ENCODE peak calls at places on chromosomes 4 and X, in ten cellular contexts. R, V, H, C, T, J, L, Y, I and S are unnamed samples.

GRCh38 chrX:22060451-22060940 is 28.4 kb downstream of the PHEX start:
- DNase-seq in R (no peak), V (no peak), H (no peak), C (peak; percentile 72), T (no peak), J (peak; percentile 30), L (peak; percentile 48), Y (no peak), I (peak; percentile 66), S (no peak)

GRCh38 chrX:9316096-9316495 is 148.8 kb upstream of the TBL1X start:
- DNase-seq in R (no peak), V (no peak), H (no peak), C (no peak), T (no peak), J (no peak), L (no peak), Y (no peak), I (no peak), S (no peak)

GRCh38 chr4:121796283-121796682 is 4.8 kb upstream of the EXOSC9 start:
- DNase-seq in R (no peak), V (no peak), H (no peak), C (no peak), T (no peak), J (no peak), L (no peak), Y (no peak), I (no peak), S (no peak)

GRCh38 chrX:56995271-56995994 is at the start of gene SPIN3:
- DNase-seq in R (peak; percentile 52), V (peak; percentile 83), H (peak; percentile 48), C (peak; percentile 86), T (peak; percentile 79), J (peak; percentile 75), L (peak; percentile 72), Y (peak; percentile 86), I (peak; percentile 69), S (peak; percentile 41)

GRCh38 chrX:71224969-71225368 is 1.9 kb downstream of the GJB1 start:
- DNase-seq in R (no peak), V (no peak), H (no peak), C (no peak), T (no peak), J (no peak), L (no peak), Y (no peak), I (peak; percentile 15), S (no peak)

GRCh38 chr4:28788929-28789490 is 1928.4 kb downstream of the STIM2 start:
- DNase-seq in R (no peak), V (no peak), H (no peak), C (peak; percentile 7), T (no peak), J (no peak), L (no peak), Y (no peak), I (no peak), S (no peak)

GRCh38 chrX:153972368-153973126 is at the start of gene TMEM187:
- DNase-seq in R (peak; percentile 73), V (peak; percentile 91), H (peak; percentile 88), C (peak; percentile 88), T (peak; percentile 73), J (peak; percentile 93), L (peak; percentile 87), Y (peak; percentile 94), I (peak; percentile 73), S (peak; percentile 82)

GRCh38 chrX:19852014-19853005 is 35.1 kb downstream of the SH3KBP1 start:
- DNase-seq in R (no peak), V (peak; percentile 60), H (no peak), C (peak; percentile 70), T (no peak), J (peak; percentile 68), L (peak; percentile 79), Y (no peak), I (peak; percentile 31), S (no peak)

GRCh38 chr4:144304025-144304424 is 163.5 kb upstream of the GYPA start:
- DNase-seq in R (no peak), V (no peak), H (no peak), C (no peak), T (no peak), J (no peak), L (no peak), Y (no peak), I (no peak), S (no peak)

GRCh38 chr4:110742148-110742547 is 119.3 kb upstream of the PITX2 start:
- DNase-seq in R (no peak), V (no peak), H (no peak), C (peak; percentile 65), T (no peak), J (peak; percentile 40), L (no peak), Y (no peak), I (no peak), S (no peak)

GRCh38 chr4:184450045-184450444 is 24.3 kb downstream of the IRF2 start:
- DNase-seq in R (peak; percentile 25), V (no peak), H (no peak), C (peak; percentile 27), T (no peak), J (peak; percentile 68), L (peak; percentile 66), Y (no peak), I (peak; percentile 55), S (no peak)

GRCh38 chr4:177033632-177034031 is 240.9 kb upstream of the VEGFC start:
- DNase-seq in R (no peak), V (no peak), H (no peak), C (no peak), T (no peak), J (no peak), L (no peak), Y (no peak), I (no peak), S (no peak)

GRCh38 chrX:18616688-18617087 is 55.2 kb downstream of the RS1 start:
- DNase-seq in R (no peak), V (no peak), H (no peak), C (no peak), T (no peak), J (no peak), L (no peak), Y (no peak), I (no peak), S (no peak)

GRCh38 chr4:70008771-70009170 is 13.0 kb downstream of the STATH start:
- DNase-seq in R (no peak), V (no peak), H (no peak), C (no peak), T (no peak), J (no peak), L (no peak), Y (no peak), I (no peak), S (no peak)

GRCh38 chr4:150849016-150849415 is 166.1 kb downstream of the LRBA start:
- DNase-seq in R (no peak), V (no peak), H (no peak), C (peak; percentile 55), T (no peak), J (peak; percentile 39), L (no peak), Y (no peak), I (no peak), S (no peak)

GRCh38 chr4:110020139-110020538 is 107.5 kb downstream of the EGF start:
- DNase-seq in R (peak; percentile 15), V (no peak), H (no peak), C (no peak), T (no peak), J (no peak), L (peak; percentile 33), Y (no peak), I (peak; percentile 48), S (no peak)

GRCh38 chr4:82851902-82852750 is 38.8 kb downstream of the SEC31A start:
- DNase-seq in R (peak; percentile 13), V (no peak), H (no peak), C (peak; percentile 23), T (no peak), J (peak; percentile 67), L (peak; percentile 61), Y (no peak), I (peak; percentile 55), S (no peak)

GRCh38 chr4:57110635-57111546 is 706 bp upstream of the IGFBP7 start:
- DNase-seq in R (no peak), V (peak; percentile 69), H (no peak), C (peak; percentile 71), T (peak; percentile 29), J (peak; percentile 65), L (peak; percentile 78), Y (no peak), I (peak; percentile 79), S (no peak)

GRCh38 chr4:186851291-186852077 is 127.8 kb upstream of the FAT1 start:
- DNase-seq in R (no peak), V (no peak), H (no peak), C (no peak), T (no peak), J (no peak), L (no peak), Y (no peak), I (no peak), S (no peak)

GRCh38 chr4:3500111-3500510 is 32.1 kb downstream of the LRPAP1 start:
- DNase-seq in R (no peak), V (no peak), H (no peak), C (no peak), T (no peak), J (no peak), L (no peak), Y (no peak), I (no peak), S (no peak)

GRCh38 chr4:70640192-70640591 is 11.6 kb downstream of the ENAM start:
- DNase-seq in R (no peak), V (no peak), H (no peak), C (no peak), T (no peak), J (no peak), L (no peak), Y (no peak), I (no peak), S (no peak)

GRCh38 chr4:118033148-118034060 is 882 bp upstream of the NDST3 start:
- DNase-seq in R (peak; percentile 24), V (peak; percentile 63), H (no peak), C (peak; percentile 73), T (peak; percentile 20), J (peak; percentile 62), L (peak; percentile 38), Y (peak; percentile 49), I (peak; percentile 42), S (no peak)

GRCh38 chrX:71634366-71634765 is 16.1 kb upstream of the CXCR3 start:
- DNase-seq in R (no peak), V (no peak), H (no peak), C (no peak), T (no peak), J (no peak), L (peak; percentile 13), Y (no peak), I (no peak), S (no peak)

GRCh38 chrX:130952266-130953043 is 49.4 kb upstream of the ENOX2 start:
- DNase-seq in R (no peak), V (no peak), H (no peak), C (no peak), T (no peak), J (no peak), L (no peak), Y (no peak), I (no peak), S (no peak)

GRCh38 chr4:57154191-57154590 is 44.0 kb upstream of the IGFBP7 start:
- DNase-seq in R (no peak), V (no peak), H (no peak), C (no peak), T (no peak), J (peak; percentile 76), L (peak; percentile 26), Y (no peak), I (no peak), S (no peak)

GRCh38 chr4:165203541-165204461 is 3.6 kb upstream of the KLHL2 start:
- DNase-seq in R (no peak), V (no peak), H (no peak), C (no peak), T (no peak), J (no peak), L (no peak), Y (no peak), I (no peak), S (no peak)